ENCODE peak calls at places on chromosomes 1 and 21, in eight cellular contexts. O, E, U, T, X, Q, P and Y are unnamed samples.
A peak's percentile ranks its signal among the peaks of the same experiment; 100 is the strongest.

GRCh38 chr1:13583964-13584791 is 546 bp downstream of the PDPN start:
- DNase-seq in O (no peak), E (no peak), U (no peak), T (no peak), X (no peak), Q (no peak), P (no peak), Y (peak; percentile 73)

GRCh38 chr1:86875722-86876121 is 38.2 kb downstream of the SELENOF start:
- DNase-seq in O (no peak), E (no peak), U (no peak), T (no peak), X (no peak), Q (no peak), P (no peak), Y (no peak)

GRCh38 chr21:37717534-37717933 is 198.7 kb downstream of the KCNJ6 start:
- DNase-seq in O (no peak), E (no peak), U (no peak), T (no peak), X (no peak), Q (peak; percentile 21), P (no peak), Y (no peak)

GRCh38 chr1:61120998-61121397 is 38.6 kb downstream of the NFIA start:
- DNase-seq in O (no peak), E (no peak), U (no peak), T (no peak), X (no peak), Q (no peak), P (no peak), Y (no peak)

GRCh38 chr1:183180634-183181056 is 5.4 kb upstream of the LAMC2 start:
- DNase-seq in O (no peak), E (no peak), U (peak; percentile 83), T (no peak), X (no peak), Q (no peak), P (no peak), Y (peak; percentile 63)

GRCh38 chr1:153922076-153922837 is 515 bp downstream of the GATAD2B start:
- DNase-seq in O (no peak), E (no peak), U (no peak), T (peak; percentile 76), X (peak; percentile 31), Q (peak; percentile 87), P (peak; percentile 62), Y (no peak)

GRCh38 chr21:42499430-42500106 is 3.5 kb upstream of the RSPH1 start:
- DNase-seq in O (no peak), E (no peak), U (no peak), T (no peak), X (no peak), Q (no peak), P (no peak), Y (no peak)

GRCh38 chr1:233668725-233669294 is 54.9 kb downstream of the KCNK1 start:
- DNase-seq in O (no peak), E (peak; percentile 83), U (peak; percentile 29), T (no peak), X (no peak), Q (peak; percentile 86), P (no peak), Y (peak; percentile 17)

GRCh38 chr1:152386940-152387339 is 27.1 kb downstream of the CRNN start:
- DNase-seq in O (no peak), E (no peak), U (no peak), T (no peak), X (no peak), Q (no peak), P (no peak), Y (no peak)

GRCh38 chr1:241352401-241352800 is 4.6 kb downstream of the RGS7 start:
- DNase-seq in O (no peak), E (no peak), U (no peak), T (no peak), X (no peak), Q (no peak), P (no peak), Y (no peak)

GRCh38 chr1:6572653-6573383 is 7.0 kb upstream of the ZBTB48 start:
- DNase-seq in O (no peak), E (no peak), U (no peak), T (no peak), X (no peak), Q (no peak), P (no peak), Y (no peak)

GRCh38 chr1:175792126-175792525 is 48.7 kb upstream of the TNR start:
- DNase-seq in O (no peak), E (no peak), U (no peak), T (no peak), X (no peak), Q (no peak), P (no peak), Y (no peak)

GRCh38 chr21:33987461-33987860 is 71.9 kb upstream of the ATP5PO start:
- DNase-seq in O (no peak), E (no peak), U (no peak), T (no peak), X (no peak), Q (no peak), P (no peak), Y (no peak)

GRCh38 chr1:166884040-166884642 is 8.1 kb upstream of the TADA1 start:
- DNase-seq in O (no peak), E (no peak), U (peak; percentile 12), T (peak; percentile 52), X (peak; percentile 66), Q (peak; percentile 57), P (peak; percentile 58), Y (peak; percentile 73)

GRCh38 chr1:228038387-228039005 is 31.7 kb downstream of the WNT3A start:
- DNase-seq in O (no peak), E (no peak), U (no peak), T (no peak), X (no peak), Q (no peak), P (peak; percentile 10), Y (no peak)

GRCh38 chr1:165907256-165907857 is 79.9 kb downstream of the UCK2 start:
- DNase-seq in O (no peak), E (no peak), U (peak; percentile 80), T (no peak), X (no peak), Q (no peak), P (no peak), Y (no peak)

GRCh38 chr1:180213401-180214177 is 16.5 kb upstream of the LHX4 start:
- DNase-seq in O (no peak), E (no peak), U (no peak), T (no peak), X (no peak), Q (peak; percentile 100), P (no peak), Y (no peak)

GRCh38 chr21:14358775-14359174 is 24.2 kb downstream of the HSPA13 start:
- DNase-seq in O (no peak), E (no peak), U (no peak), T (no peak), X (no peak), Q (no peak), P (no peak), Y (no peak)

GRCh38 chr1:234978397-234979291 is 150.0 kb downstream of the TOMM20 start:
- DNase-seq in O (no peak), E (peak; percentile 63), U (peak; percentile 93), T (peak; percentile 80), X (no peak), Q (peak; percentile 80), P (peak; percentile 89), Y (peak; percentile 71)

GRCh38 chr1:57727121-57727520 is 303.3 kb upstream of the DAB1 start:
- DNase-seq in O (no peak), E (no peak), U (no peak), T (no peak), X (no peak), Q (no peak), P (no peak), Y (no peak)

GRCh38 chr21:42460391-42461184 is 35.4 kb downstream of the RSPH1 start:
- DNase-seq in O (no peak), E (no peak), U (no peak), T (no peak), X (no peak), Q (no peak), P (peak; percentile 67), Y (no peak)

GRCh38 chr1:182292193-182292741 is 99.3 kb downstream of the GLUL start:
- DNase-seq in O (no peak), E (no peak), U (no peak), T (no peak), X (no peak), Q (no peak), P (no peak), Y (no peak)

GRCh38 chr21:16176570-16176969 is 446.8 kb downstream of the USP25 start:
- DNase-seq in O (no peak), E (no peak), U (no peak), T (no peak), X (no peak), Q (no peak), P (no peak), Y (no peak)

DNA sequence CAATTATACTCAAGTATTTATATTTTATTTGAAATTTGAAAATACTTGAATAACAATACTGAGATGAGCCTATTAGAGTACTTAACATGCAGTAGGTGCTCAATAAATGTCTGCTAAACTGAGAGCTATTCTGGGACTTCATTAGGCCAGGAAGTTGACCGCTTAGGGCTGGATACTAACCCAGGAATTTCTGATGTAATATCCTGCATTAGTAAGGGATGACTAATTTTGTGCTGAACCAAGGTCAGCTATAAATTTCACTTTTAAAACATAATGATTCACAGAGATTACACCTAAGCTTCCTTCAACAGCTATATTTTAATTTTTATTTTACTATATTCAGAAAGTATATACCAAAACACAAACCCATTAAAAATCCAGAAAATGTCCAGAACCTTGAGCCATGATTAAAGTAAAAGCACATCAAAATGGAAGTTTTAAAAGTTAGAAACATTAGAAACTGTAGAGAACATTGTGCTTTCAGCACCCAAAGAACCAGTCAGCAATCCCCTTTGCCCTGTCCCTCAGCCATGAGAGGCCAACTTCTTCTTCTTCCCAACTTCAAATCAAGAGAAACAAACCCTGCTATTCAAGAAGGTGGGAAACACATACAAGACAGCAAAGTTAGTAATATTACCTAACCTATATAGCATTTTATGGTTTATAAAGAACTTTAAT is 35.4 kb downstream of the WNT2B start:
- DNase-seq in O (no peak), E (peak; percentile 78), U (peak; percentile 95), T (no peak), X (no peak), Q (no peak), P (no peak), Y (no peak)
- TF ChIP-seq POLR2A in O (no peak), E (no peak), U (no peak), T (no peak), X (no peak), Q (no peak), P (no peak), Y (no peak)

GRCh38 chr21:45096216-45096615 is 21.8 kb downstream of the ADARB1 start:
- DNase-seq in O (no peak), E (no peak), U (no peak), T (no peak), X (no peak), Q (no peak), P (no peak), Y (no peak)
- H3K27ac ChIP-seq in O (no peak overlapping the region), E (no peak overlapping the region), U (no peak overlapping the region), T (no peak overlapping the region), X (no peak overlapping the region), Q (no peak overlapping the region), P (no peak overlapping the region), Y (peak overlapping the region; percentile 27)

GRCh38 chr1:55211456-55211855 is 3.7 kb downstream of the USP24 start:
- DNase-seq in O (no peak), E (no peak), U (peak; percentile 44), T (no peak), X (no peak), Q (no peak), P (no peak), Y (no peak)
- H3K4me1 ChIP-seq in O (no peaks in the 10 kb centered on the region), E (peaks cover 19% of the 10 kb centered on the region), U (peaks cover 10% of the 10 kb centered on the region), T (peaks cover 37% of the 10 kb centered on the region), X (peaks cover 14% of the 10 kb centered on the region), Q (peaks cover 21% of the 10 kb centered on the region), P (peaks cover 37% of the 10 kb centered on the region), Y (peaks cover 64% of the 10 kb centered on the region)

GRCh38 chr1:26254404-26254803 is 20.4 kb downstream of the CEP85 start:
- DNase-seq in O (no peak), E (no peak), U (peak; percentile 4), T (no peak), X (no peak), Q (no peak), P (no peak), Y (no peak)
- TF ChIP-seq POLR2A in O (no peak), E (no peak), U (no peak), T (no peak), X (no peak), Q (no peak), P (no peak), Y (peak; percentile 32)